ENCODE peak calls at places on chromosomes 4 and X, in eight cellular contexts. Q is fibroblast of lung; Y is kidney; J is nephron progenitor cell; N is ascending aorta; W is CD4-positive, alpha-beta T cell; Z is RWPE2; E is left lung. R is an unnamed sample.

GRCh38 chrX:19643203-19643602 is 127.9 kb upstream of the MAP3K15 start:
- DNase-seq in Q (no peak), Y (no peak), J (no peak), N (no peak), W (no peak), Z (no peak), E (no peak), R (no peak)

GRCh38 chrX:43618376-43619205 is 37.5 kb upstream of the MAOA start:
- DNase-seq in Q (no peak), Y (no peak), J (no peak), N (no peak), W (no peak), Z (no peak), E (no peak), R (no peak)

GRCh38 chr4:38174811-38175210 is 214.6 kb downstream of the PTTG2 start:
- DNase-seq in Q (peak), Y (no peak), J (no peak), N (no peak), W (no peak), Z (no peak), E (no peak), R (no peak)

GRCh38 chrX:69263421-69263820 is 98.2 kb upstream of the PJA1 start:
- DNase-seq in Q (no peak), Y (no peak), J (no peak), N (no peak), W (no peak), Z (no peak), E (no peak), R (no peak)

GRCh38 chrX:20838477-20838876 is 535.7 kb upstream of the CNKSR2 start:
- DNase-seq in Q (no peak), Y (no peak), J (no peak), N (no peak), W (no peak), Z (no peak), E (no peak), R (no peak)

GRCh38 chr4:139922625-139923024 is 231.4 kb downstream of the MAML3 start:
- DNase-seq in Q (peak), Y (no peak), J (no peak), N (no peak), W (no peak), Z (no peak), E (no peak), R (no peak)

GRCh38 chr4:1578968-1579833 is 104.9 kb downstream of the FAM53A start:
- DNase-seq in Q (peak), Y (peak), J (peak), N (peak), W (peak), Z (peak), E (peak), R (peak)

GRCh38 chr4:153651961-153652784 is 31.9 kb upstream of the TLR2 start:
- DNase-seq in Q (no peak), Y (no peak), J (no peak), N (peak), W (no peak), Z (no peak), E (no peak), R (no peak)

GRCh38 chr4:83219344-83219990 is 65.1 kb downstream of the COQ2 start:
- DNase-seq in Q (peak), Y (peak), J (no peak), N (no peak), W (peak), Z (no peak), E (no peak), R (no peak)

DNA sequence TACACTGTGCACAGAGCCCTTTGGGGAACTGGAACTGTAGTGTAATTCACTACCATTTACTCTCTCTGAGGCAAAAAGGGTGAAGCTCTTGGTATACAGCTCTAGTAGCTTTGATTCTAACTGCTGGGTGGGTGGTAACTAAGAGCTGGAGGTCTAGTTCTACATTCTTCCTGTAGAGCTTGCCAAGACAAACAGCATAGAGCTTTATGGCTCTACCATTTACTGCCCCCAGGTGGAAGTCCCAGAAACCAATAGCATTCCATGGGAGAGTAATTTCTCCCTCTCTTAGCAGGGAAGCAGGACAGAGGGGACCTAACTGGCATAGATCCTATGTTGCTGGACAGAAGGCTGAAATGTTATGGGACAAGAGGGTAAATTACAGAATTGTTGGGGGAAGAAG is 26.7 kb downstream of the HDAC8 start:
- DNase-seq in Q (peak), Y (no peak), J (no peak), N (no peak), W (no peak), Z (no peak), E (no peak), R (no peak)
- TF ChIP-seq CTCF in Q (no peak), Y (no peak), J (no peak), N (no peak), W (no peak), Z (no peak), E (no peak), R (no peak)

GRCh38 chr4:118076958-118077766 is 42.9 kb downstream of the NDST3 start:
- DNase-seq in Q (peak), Y (no peak), J (no peak), N (no peak), W (no peak), Z (no peak), E (peak), R (no peak)
- TF ChIP-seq CTCF in Q (peak), Y (peak), J (peak), N (no peak), W (no peak), Z (peak), E (peak), R (peak)

DNA sequence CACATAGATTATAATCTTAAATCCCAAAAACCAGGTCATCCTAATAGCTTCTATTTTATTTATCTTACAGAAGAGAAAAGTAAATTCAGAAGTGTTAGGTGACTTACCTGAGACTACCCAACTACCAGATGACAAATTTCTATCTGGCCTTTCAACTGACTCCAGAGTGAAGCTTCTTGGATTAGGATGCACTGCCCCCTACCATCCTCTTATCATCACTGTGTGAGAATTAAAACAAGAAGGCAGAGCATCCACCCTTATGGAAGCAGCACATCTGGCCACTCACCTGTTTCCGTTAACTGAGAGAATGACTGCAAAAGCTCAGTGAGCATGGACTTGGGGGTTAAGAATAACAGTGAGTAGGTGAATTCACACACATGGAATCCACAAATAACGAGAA is 502.6 kb upstream of the TECRL start:
- DNase-seq in Q (no peak), Y (no peak), J (no peak), N (no peak), W (no peak), Z (no peak), E (no peak), R (no peak)
- TF ChIP-seq CTCF in Q (no peak), Y (no peak), J (no peak), N (no peak), W (no peak), Z (no peak), E (no peak), R (no peak)

GRCh38 chrX:40542208-40542607 is 38.6 kb upstream of the ATP6AP2 start:
- DNase-seq in Q (no peak), Y (no peak), J (no peak), N (no peak), W (no peak), Z (no peak), E (no peak), R (no peak)

GRCh38 chrX:40538391-40538790 is 42.4 kb upstream of the ATP6AP2 start:
- DNase-seq in Q (no peak), Y (no peak), J (no peak), N (no peak), W (no peak), Z (no peak), E (no peak), R (no peak)

GRCh38 chrX:40542972-40543371 is 37.8 kb upstream of the ATP6AP2 start:
- DNase-seq in Q (no peak), Y (no peak), J (no peak), N (no peak), W (no peak), Z (no peak), E (no peak), R (no peak)

GRCh38 chrX:40537310-40537709 is 43.5 kb upstream of the ATP6AP2 start:
- DNase-seq in Q (no peak), Y (no peak), J (no peak), N (no peak), W (no peak), Z (no peak), E (no peak), R (no peak)

DNA sequence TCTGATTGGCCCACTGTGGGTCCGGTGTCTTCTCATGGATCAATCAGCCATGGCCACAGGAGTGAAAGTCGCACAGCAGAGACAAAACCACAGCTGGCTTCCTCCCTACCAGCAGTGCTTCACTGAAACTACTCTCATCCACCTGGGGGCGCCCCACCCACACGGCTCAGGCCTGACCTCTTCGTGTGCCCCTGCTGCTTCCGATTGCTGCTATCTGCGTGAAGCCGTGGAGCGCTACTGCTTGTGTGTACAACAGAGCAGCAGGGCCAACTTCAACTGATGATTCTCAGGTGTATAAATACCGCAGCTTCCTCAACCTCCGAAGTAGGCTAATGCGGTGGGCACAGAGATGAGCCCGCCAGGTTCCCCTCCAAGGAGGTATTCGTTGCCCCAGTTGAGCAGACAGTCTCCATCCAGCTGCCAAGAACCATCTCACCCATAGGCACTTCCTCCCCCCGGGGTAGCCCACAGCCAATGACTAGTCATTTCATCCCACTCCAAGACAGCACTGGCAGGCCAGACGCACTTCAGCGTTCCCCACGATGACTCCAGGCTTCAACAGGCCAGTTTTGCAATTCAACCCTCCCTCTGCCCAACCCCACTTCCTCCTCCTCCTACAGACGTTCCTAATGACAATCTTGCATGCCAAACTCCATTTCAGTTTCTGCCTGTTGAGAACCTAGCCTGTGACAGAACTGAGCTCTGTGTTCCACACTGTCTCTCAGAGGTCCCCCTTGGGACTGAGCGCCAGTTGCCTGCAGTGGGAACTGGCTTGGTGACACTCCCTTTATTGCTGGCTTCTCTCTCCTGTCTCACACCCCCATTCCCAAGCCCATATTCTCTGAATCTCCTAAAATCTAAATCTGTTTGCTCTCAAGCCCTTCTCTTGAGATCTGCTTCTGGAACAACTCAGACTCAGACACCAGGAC is 41.3 kb upstream of the ATP6AP2 start:
- DNase-seq in Q (peak), Y (peak), J (peak), N (no peak), W (peak), Z (no peak), E (peak), R (no peak)
- TF ChIP-seq CTCF in Q (no peak), Y (no peak), J (no peak), N (no peak), W (peak), Z (no peak), E (no peak), R (peak)

DNA sequence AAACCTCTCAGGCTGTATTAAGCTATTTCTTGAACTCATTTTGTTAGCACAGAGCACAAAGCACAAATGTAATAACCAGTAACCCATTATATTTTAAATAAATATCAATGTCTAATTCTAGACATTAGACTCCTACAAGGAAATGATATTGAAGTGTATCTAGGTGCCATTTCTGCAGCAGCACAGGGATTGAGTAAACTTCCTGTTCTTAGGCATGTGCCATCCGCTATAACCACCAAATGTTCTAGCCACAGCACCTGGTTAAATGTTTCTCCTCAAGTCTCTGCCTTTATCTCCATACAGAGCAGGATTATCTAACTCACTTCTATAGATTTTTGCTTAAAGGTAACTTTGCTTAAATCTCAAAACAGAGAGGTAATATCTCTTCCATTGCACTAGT is 51.4 kb downstream of the SGMS2 start:
- DNase-seq in Q (no peak), Y (no peak), J (no peak), N (no peak), W (no peak), Z (no peak), E (no peak), R (no peak)
- TF ChIP-seq CTCF in Q (no peak), Y (no peak), J (no peak), N (no peak), W (no peak), Z (no peak), E (no peak), R (no peak)

GRCh38 chr4:182645511-182645910 is 271.7 kb downstream of the DCTD start:
- DNase-seq in Q (peak), Y (no peak), J (no peak), N (no peak), W (no peak), Z (no peak), E (no peak), R (no peak)

GRCh38 chr4:182643801-182644311 is 273.3 kb downstream of the DCTD start:
- DNase-seq in Q (peak), Y (no peak), J (no peak), N (no peak), W (no peak), Z (no peak), E (no peak), R (no peak)

GRCh38 chr4:182647901-182648300 is 269.3 kb downstream of the DCTD start:
- DNase-seq in Q (no peak), Y (no peak), J (no peak), N (no peak), W (no peak), Z (no peak), E (no peak), R (no peak)

GRCh38 chr4:182644326-182645050 is 272.7 kb downstream of the DCTD start:
- DNase-seq in Q (peak), Y (no peak), J (no peak), N (no peak), W (no peak), Z (no peak), E (no peak), R (no peak)

GRCh38 chr4:182642831-182643230 is 274.4 kb downstream of the DCTD start:
- DNase-seq in Q (peak), Y (no peak), J (no peak), N (no peak), W (no peak), Z (no peak), E (no peak), R (no peak)
- TF ChIP-seq CTCF in Q (peak), Y (no peak), J (peak), N (no peak), W (no peak), Z (no peak), E (no peak), R (peak)

GRCh38 chrX:101958139-101958538 is 26.3 kb upstream of the ZMAT1 start:
- DNase-seq in Q (no peak), Y (no peak), J (no peak), N (no peak), W (no peak), Z (no peak), E (no peak), R (no peak)

GRCh38 chrX:101956556-101956955 is 24.7 kb upstream of the ZMAT1 start:
- DNase-seq in Q (no peak), Y (no peak), J (no peak), N (no peak), W (no peak), Z (no peak), E (no peak), R (no peak)

DNA sequence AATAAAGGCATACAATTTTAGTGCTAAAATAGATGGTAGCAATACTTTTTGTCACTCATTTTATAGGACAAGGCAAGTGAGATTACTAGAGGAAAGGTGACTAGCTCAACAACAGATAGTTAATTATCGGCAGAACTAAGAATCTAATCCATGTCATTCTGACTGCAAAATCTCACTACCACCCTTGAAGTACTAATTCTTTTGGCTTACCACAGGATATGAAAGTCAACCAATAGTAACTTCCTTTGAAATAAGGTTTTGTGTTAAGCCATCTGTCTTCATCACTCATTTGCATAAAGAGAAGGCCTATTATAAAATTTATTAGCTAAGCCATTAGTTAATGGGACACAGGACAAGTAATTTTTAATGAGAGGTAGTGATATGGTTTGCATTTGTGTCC is 25.3 kb upstream of the ZMAT1 start:
- DNase-seq in Q (no peak), Y (no peak), J (no peak), N (no peak), W (no peak), Z (no peak), E (no peak), R (no peak)
- TF ChIP-seq CTCF in Q (no peak), Y (no peak), J (no peak), N (no peak), W (no peak), Z (no peak), E (no peak), R (no peak)

GRCh38 chr4:6271206-6271605 is 1.6 kb downstream of the WFS1 start:
- DNase-seq in Q (no peak), Y (no peak), J (no peak), N (no peak), W (no peak), Z (no peak), E (peak), R (no peak)

GRCh38 chr4:6273661-6273990 is 4.0 kb downstream of the WFS1 start:
- DNase-seq in Q (no peak), Y (no peak), J (no peak), N (no peak), W (no peak), Z (no peak), E (no peak), R (no peak)

GRCh38 chr4:6271701-6272465 is 2.2 kb downstream of the WFS1 start:
- DNase-seq in Q (no peak), Y (peak), J (no peak), N (no peak), W (no peak), Z (no peak), E (peak), R (no peak)

GRCh38 chr4:6275351-6275750 is 5.7 kb downstream of the WFS1 start:
- DNase-seq in Q (no peak), Y (no peak), J (no peak), N (no peak), W (no peak), Z (no peak), E (no peak), R (no peak)

GRCh38 chr4:6272863-6273660 is 3.4 kb downstream of the WFS1 start:
- DNase-seq in Q (peak), Y (peak), J (no peak), N (no peak), W (no peak), Z (no peak), E (peak), R (no peak)
- TF ChIP-seq CTCF in Q (no peak), Y (no peak), J (no peak), N (no peak), W (no peak), Z (no peak), E (no peak), R (no peak)